ENCODE peak calls at places on chromosomes 12 and 14, in four cellular contexts. F, N, O and R are unnamed samples.

GRCh38 chr14:70784886-70785285 is 24.4 kb downstream of the MAP3K9 start:
- DNase-seq in O (no peak), N (peak; percentile 8), F (no peak), R (no peak)

GRCh38 chr12:7431993-7432685 is 11.8 kb downstream of the CD163L1 start:
- DNase-seq in O (no peak), F (no peak), N (no peak), R (no peak)

GRCh38 chr12:3770891-3771290 is 18.0 kb upstream of the CRACR2A start:
- DNase-seq in F (no peak), O (no peak), N (peak; percentile 86), R (peak; percentile 87)

GRCh38 chr12:123237646-123238329 is 4.6 kb downstream of the MTRFR start:
- DNase-seq in O (peak; percentile 59), F (peak; percentile 45), N (peak; percentile 89), R (peak; percentile 92)

GRCh38 chr12:130881046-130881445 is 9.2 kb downstream of the RAN start:
- DNase-seq in O (no peak), N (no peak), F (no peak), R (no peak)

GRCh38 chr14:35369701-35370191 is 34.8 kb downstream of the NFKBIA start:
- DNase-seq in N (peak; percentile 85), F (no peak), O (no peak), R (peak; percentile 31)

GRCh38 chr12:1047898-1048660 is 57.1 kb downstream of the ERC1 start:
- DNase-seq in F (no peak), O (no peak), N (no peak), R (no peak)

GRCh38 chr12:104201238-104202001 is 14.2 kb upstream of the TXNRD1 start:
- DNase-seq in N (peak; percentile 84), F (no peak), O (peak; percentile 60), R (peak; percentile 86)

GRCh38 chr12:115584156-115584555 is 693.3 kb downstream of the MED13L start:
- DNase-seq in O (no peak), F (no peak), N (peak; percentile 12), R (no peak)

GRCh38 chr12:122137681-122138080 is 36.3 kb downstream of the IL31 start:
- DNase-seq in F (no peak), N (no peak), O (no peak), R (peak; percentile 84)

GRCh38 chr14:30873308-30874119 is 845 bp upstream of the COCH start:
- DNase-seq in F (no peak), N (no peak), O (no peak), R (no peak)

GRCh38 chr12:94208433-94208921 is 60.1 kb downstream of the PLXNC1 start:
- DNase-seq in F (no peak), N (no peak), O (peak; percentile 10), R (no peak)

GRCh38 chr14:35395283-35395682 is 9.3 kb downstream of the NFKBIA start:
- DNase-seq in O (no peak), N (no peak), F (no peak), R (no peak)

GRCh38 chr14:76953196-76953945 is 75.1 kb downstream of the IRF2BPL start:
- DNase-seq in N (peak; percentile 98), O (peak; percentile 53), F (peak; percentile 41), R (peak; percentile 97)

GRCh38 chr14:69204753-69205152 is 13.5 kb downstream of the EXD2 start:
- DNase-seq in N (peak; percentile 84), F (no peak), O (no peak), R (no peak)

GRCh38 chr12:93164103-93164880 is 213.4 kb upstream of the NUDT4 start:
- DNase-seq in F (no peak), O (no peak), N (peak; percentile 56), R (no peak)

GRCh38 chr12:109458086-109458485 is 19.0 kb downstream of the KCTD10 start:
- DNase-seq in N (peak; percentile 34), O (no peak), F (no peak), R (peak; percentile 83)
- H3K27ac ChIP-seq in N (peak overlapping the region; percentile 48), O (no peak overlapping the region), F (no peak overlapping the region), R (peak overlapping the region; percentile 100)

GRCh38 chr14:105020815-105021655 is at the start of gene CDCA4:
- DNase-seq in N (peak; percentile 98), F (peak; percentile 96), O (peak; percentile 97), R (peak; percentile 100)
- H3K4me1 ChIP-seq in N (peaks cover 70% of the 10 kb centered on the region), F (no peaks in the 10 kb centered on the region), O (peaks cover 49% of the 10 kb centered on the region), R (peaks cover 58% of the 10 kb centered on the region)

DNA sequence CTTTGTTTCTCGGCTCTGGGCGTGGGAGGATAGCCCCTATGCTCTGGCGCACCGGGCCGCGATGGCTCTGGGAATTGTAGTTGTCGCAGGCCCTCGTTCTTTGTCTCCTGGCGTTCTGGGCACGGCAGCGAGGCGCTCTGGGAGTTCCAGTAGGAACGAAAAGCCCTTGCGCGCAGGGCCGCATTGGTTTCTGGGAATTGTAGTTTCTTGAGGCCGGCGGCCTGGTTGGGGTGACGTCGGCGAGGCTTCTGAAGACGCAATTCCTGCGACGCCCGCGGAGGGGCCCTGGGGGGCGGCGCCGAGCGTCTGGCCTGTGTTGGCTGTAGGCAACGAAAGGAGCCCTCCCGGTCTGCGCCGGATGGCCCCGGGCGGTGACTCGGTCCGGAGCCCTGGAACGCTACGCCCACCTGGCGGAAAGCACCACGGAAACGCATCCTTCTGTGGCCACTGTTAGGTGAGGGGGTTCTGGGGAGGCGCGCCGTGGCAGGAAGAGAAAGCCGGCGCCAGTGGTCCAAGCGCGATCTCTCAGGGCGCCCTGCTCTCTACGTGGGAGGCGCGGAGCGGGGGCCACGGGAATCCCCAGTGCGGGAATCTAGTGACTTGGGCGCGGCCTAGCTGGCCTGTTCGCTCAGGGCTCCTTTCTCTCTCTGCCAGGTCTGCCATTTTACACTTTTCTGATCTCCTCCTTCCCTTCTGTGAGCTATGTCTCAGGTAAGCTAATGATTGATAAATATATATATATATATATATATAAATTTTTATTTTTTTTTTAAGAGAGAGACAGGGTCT is at the start of gene ZNF140:
- DNase-seq in N (peak; percentile 44), F (peak; percentile 89), O (no peak), R (peak; percentile 95)
- H3K9me3 ChIP-seq in N (peaks cover 40% of the 10 kb centered on the region), F (peaks cover 62% of the 10 kb centered on the region), O (peaks cover 53% of the 10 kb centered on the region), R (peaks cover 15% of the 10 kb centered on the region)

GRCh38 chr14:20609215-20610001 is 18.2 kb upstream of the RNASE12 start:
- DNase-seq in N (peak; percentile 97), O (peak; percentile 78), F (peak; percentile 67), R (peak; percentile 93)

GRCh38 chr14:20612403-20612802 is 21.2 kb upstream of the RNASE12 start:
- DNase-seq in O (peak; percentile 42), N (no peak), F (no peak), R (no peak)

GRCh38 chr14:20611277-20611676 is 20.1 kb upstream of the RNASE12 start:
- DNase-seq in O (no peak), N (no peak), F (no peak), R (no peak)

GRCh38 chr14:20608383-20609095 is 17.4 kb upstream of the RNASE12 start:
- DNase-seq in O (no peak), F (no peak), N (no peak), R (no peak)

DNA sequence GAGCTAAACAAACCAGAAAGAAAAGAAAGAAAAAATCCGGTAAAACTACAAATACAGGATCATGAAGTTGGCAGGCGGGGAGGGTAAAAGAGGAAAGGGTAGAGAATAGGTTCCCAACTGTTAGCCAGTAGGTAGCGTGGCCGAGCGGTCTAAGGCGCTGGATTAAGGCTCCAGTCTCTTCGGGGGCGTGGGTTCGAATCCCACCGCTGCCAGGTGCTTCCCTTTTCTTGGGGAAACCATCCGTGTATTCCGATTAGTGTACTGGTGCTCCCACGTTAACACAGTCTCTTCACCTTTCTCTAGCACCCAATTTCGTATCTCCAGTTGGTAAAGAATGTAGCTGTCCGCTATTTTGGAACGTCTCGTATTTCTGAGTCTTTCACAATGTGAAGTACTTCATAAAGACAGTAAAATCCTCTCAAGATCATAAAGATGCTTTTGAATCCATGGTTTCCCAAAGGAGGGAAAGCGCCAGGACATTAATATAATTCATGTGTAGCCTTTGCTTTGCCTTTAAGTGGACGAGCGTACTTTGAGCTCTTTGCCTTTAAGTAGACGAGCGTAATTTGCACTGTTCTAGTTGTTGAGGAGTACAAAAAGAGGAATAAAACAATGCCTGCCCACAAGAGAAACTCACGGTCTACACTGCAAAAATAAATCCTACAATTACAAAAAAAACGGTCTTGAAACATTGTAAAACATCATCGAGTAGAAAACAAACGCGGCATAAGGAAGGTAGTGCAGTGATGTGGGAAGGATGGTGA is 19.0 kb upstream of the RNASE12 start:
- DNase-seq in O (peak; percentile 75), N (peak; percentile 91), F (peak; percentile 64), R (peak; percentile 86)
- H3K27ac ChIP-seq in O (peak overlapping the region; percentile 45), N (no peak overlapping the region), F (peak overlapping the region; percentile 75), R (peak overlapping the region; percentile 12)

GRCh38 chr14:75824328-75824727 is 157.5 kb downstream of the TGFB3 start:
- DNase-seq in O (no peak), F (no peak), N (no peak), R (no peak)
- H3K4me1 ChIP-seq in O (no peaks in the 10 kb centered on the region), F (no peaks in the 10 kb centered on the region), N (peaks cover 61% of the 10 kb centered on the region), R (peaks cover 33% of the 10 kb centered on the region)

GRCh38 chr12:46259713-46260112 is 9.1 kb downstream of the SLC38A1 start:
- DNase-seq in N (no peak), O (no peak), F (no peak), R (no peak)
- H3K9me3 ChIP-seq in N (no peaks in the 10 kb centered on the region), O (no peaks in the 10 kb centered on the region), F (no peaks in the 10 kb centered on the region), R (no peaks in the 10 kb centered on the region)

GRCh38 chr14:33951183-33951840 is 438 bp upstream of the EGLN3 start:
- DNase-seq in O (no peak), F (no peak), N (no peak), R (no peak)
- H3K27ac ChIP-seq in O (no peak overlapping the region), F (no peak overlapping the region), N (no peak overlapping the region), R (no peak overlapping the region)